ENCODE peak calls at places on chromosome 7, in eight cellular contexts. M is astrocyte; V is GM13976; G is cardiac muscle cell; J is pancreas; Z is A673; X is CD8-positive, alpha-beta T cell; H is upper lobe of right lung. B is an unnamed sample.

GRCh38 chr7:32587431-32587948 is 92.2 kb downstream of the AVL9 start:
- DNase-seq in J (no peak), X (no peak), Z (no peak), V (no peak), H (no peak), M (peak; percentile 87), G (peak; percentile 96), B (no peak)

GRCh38 chr7:143257501-143257900 is 5.7 kb upstream of the GSTK1 start:
- DNase-seq in X (no peak), G (no peak), M (no peak), H (no peak), Z (peak; percentile 39), J (no peak), V (no peak), B (no peak)

GRCh38 chr7:44176486-44176885 is 12.8 kb downstream of the GCK start:
- DNase-seq in G (no peak), J (no peak), M (no peak), X (no peak), H (peak; percentile 43), V (no peak), Z (no peak), B (no peak)

GRCh38 chr7:37287093-37287492 is 161.6 kb downstream of the ELMO1 start:
- DNase-seq in H (no peak), X (no peak), V (no peak), G (peak; percentile 38), M (no peak), J (no peak), Z (no peak), B (no peak)

GRCh38 chr7:139691253-139691781 is 86.5 kb downstream of the HIPK2 start:
- DNase-seq in Z (no peak), J (peak; percentile 81), G (peak; percentile 56), X (no peak), V (no peak), M (no peak), H (no peak), B (no peak)

GRCh38 chr7:105808703-105809590 is 67.5 kb downstream of the ATXN7L1 start:
- DNase-seq in V (peak; percentile 84), X (peak; percentile 58), H (no peak), M (peak; percentile 48), J (no peak), Z (peak; percentile 25), G (peak; percentile 55), B (no peak)

GRCh38 chr7:137870078-137870477 is 23.3 kb upstream of the DGKI start:
- DNase-seq in Z (no peak), V (no peak), G (no peak), J (no peak), M (no peak), X (no peak), H (no peak), B (no peak)

GRCh38 chr7:13920053-13920697 is 69.3 kb downstream of the ETV1 start:
- DNase-seq in V (no peak), J (no peak), H (no peak), Z (peak; percentile 98), X (no peak), M (peak; percentile 100), G (peak; percentile 99), B (peak; percentile 63)

GRCh38 chr7:115032986-115033385 is 111.1 kb downstream of the MDFIC start:
- DNase-seq in M (no peak), V (no peak), X (no peak), Z (peak; percentile 24), J (no peak), H (no peak), G (no peak), B (no peak)

GRCh38 chr7:151925446-151926335 is 30.6 kb upstream of the GALNTL5 start:
- DNase-seq in H (no peak), G (peak; percentile 8), M (no peak), J (no peak), Z (peak; percentile 48), X (no peak), V (peak; percentile 47), B (no peak)

GRCh38 chr7:121069346-121070100 is 81.0 kb downstream of the CPED1 start:
- DNase-seq in Z (no peak), V (no peak), G (no peak), J (no peak), H (no peak), X (no peak), M (peak; percentile 62), B (no peak)

GRCh38 chr7:55339033-55339995 is 25.8 kb upstream of the LANCL2 start:
- DNase-seq in X (no peak), V (no peak), J (no peak), M (no peak), Z (no peak), G (no peak), H (no peak), B (no peak)

GRCh38 chr7:50362712-50363282 is 58.3 kb downstream of the IKZF1 start:
- DNase-seq in Z (no peak), M (no peak), G (no peak), H (no peak), V (no peak), X (peak; percentile 45), J (no peak), B (no peak)

GRCh38 chr7:101575168-101575567 is 53.9 kb downstream of the MYL10 start:
- DNase-seq in J (no peak), X (no peak), Z (no peak), G (no peak), M (no peak), V (no peak), H (no peak), B (no peak)

GRCh38 chr7:70006411-70006920 is 408.2 kb downstream of the AUTS2 start:
- DNase-seq in G (peak; percentile 73), Z (no peak), M (no peak), J (no peak), V (peak; percentile 22), X (no peak), H (no peak), B (no peak)

GRCh38 chr7:75642810-75643486 is 95.8 kb downstream of the HIP1 start:
- DNase-seq in H (peak; percentile 69), V (peak; percentile 79), X (peak; percentile 45), J (no peak), G (peak; percentile 83), Z (peak; percentile 85), M (peak; percentile 54), B (peak; percentile 48)

GRCh38 chr7:155665079-155665956 is 20.9 kb downstream of the RBM33 start:
- DNase-seq in Z (no peak), M (peak; percentile 17), G (no peak), X (no peak), J (no peak), V (no peak), H (no peak), B (no peak)

DNA sequence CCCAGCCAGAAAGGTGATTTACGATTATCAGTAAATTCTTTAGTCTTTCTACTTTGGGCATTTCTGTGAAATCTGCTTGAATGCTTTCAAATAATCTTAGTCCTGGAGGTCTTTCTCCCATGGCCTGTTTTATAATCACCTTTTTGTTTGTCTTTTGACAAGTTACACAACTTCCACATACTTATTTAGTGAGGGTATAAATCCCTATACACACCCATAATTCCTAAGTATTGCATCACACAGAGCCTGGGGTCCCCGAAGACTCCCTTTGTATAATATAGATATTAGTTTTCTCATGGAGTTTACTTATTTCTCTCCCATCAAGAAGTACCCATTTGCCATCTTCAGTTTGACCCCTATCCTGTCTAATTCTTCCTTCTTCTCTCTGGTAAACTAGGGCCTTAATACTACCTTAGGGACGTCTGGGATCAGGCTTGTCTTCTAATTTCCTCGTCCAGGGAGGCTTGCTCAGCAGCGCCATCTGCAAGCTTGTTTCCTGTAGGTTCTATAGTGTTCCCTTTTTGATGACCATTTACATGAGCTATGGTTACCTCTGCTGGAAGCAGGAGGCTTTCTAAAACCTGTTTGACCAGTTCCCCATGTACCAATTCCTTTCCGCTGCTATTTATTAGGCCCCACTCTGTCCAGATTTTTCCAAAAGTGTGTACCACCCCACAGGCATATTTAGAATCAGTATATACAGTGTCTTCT is 8.1 kb downstream of the DNAH11 start:
- DNase-seq in G (no peak), J (no peak), X (no peak), Z (no peak), H (no peak), M (no peak), V (no peak), B (no peak)
- TF ChIP-seq CTCF in G (no peak), J (no peak), X (no peak), Z (peak; percentile 23), H (no peak), M (no peak), V (no peak), B (no peak)

GRCh38 chr7:1844336-1844955 is 174.4 kb downstream of the ELFN1 start:
- DNase-seq in X (no peak), G (no peak), M (no peak), H (peak; percentile 58), Z (no peak), V (no peak), J (peak; percentile 54), B (peak; percentile 31)
- TF ChIP-seq CTCF in X (no peak), G (peak; percentile 8), M (no peak), H (no peak), Z (no peak), V (no peak), J (no peak), B (no peak)

GRCh38 chr7:87561702-87562101 is 39.0 kb downstream of the ABCB1 start:
- DNase-seq in J (no peak), G (no peak), M (no peak), X (no peak), V (no peak), Z (no peak), H (no peak), B (no peak)

GRCh38 chr7:87566311-87566710 is 34.4 kb downstream of the ABCB1 start:
- DNase-seq in Z (no peak), X (no peak), H (no peak), J (no peak), G (no peak), M (no peak), V (no peak), B (no peak)

GRCh38 chr7:87565877-87566276 is 34.8 kb downstream of the ABCB1 start:
- DNase-seq in M (no peak), X (no peak), V (no peak), Z (no peak), H (no peak), J (no peak), G (no peak), B (no peak)

GRCh38 chr7:87567052-87567451 is 33.6 kb downstream of the ABCB1 start:
- DNase-seq in J (no peak), Z (peak; percentile 3), M (no peak), V (no peak), X (no peak), H (no peak), G (no peak), B (no peak)

DNA sequence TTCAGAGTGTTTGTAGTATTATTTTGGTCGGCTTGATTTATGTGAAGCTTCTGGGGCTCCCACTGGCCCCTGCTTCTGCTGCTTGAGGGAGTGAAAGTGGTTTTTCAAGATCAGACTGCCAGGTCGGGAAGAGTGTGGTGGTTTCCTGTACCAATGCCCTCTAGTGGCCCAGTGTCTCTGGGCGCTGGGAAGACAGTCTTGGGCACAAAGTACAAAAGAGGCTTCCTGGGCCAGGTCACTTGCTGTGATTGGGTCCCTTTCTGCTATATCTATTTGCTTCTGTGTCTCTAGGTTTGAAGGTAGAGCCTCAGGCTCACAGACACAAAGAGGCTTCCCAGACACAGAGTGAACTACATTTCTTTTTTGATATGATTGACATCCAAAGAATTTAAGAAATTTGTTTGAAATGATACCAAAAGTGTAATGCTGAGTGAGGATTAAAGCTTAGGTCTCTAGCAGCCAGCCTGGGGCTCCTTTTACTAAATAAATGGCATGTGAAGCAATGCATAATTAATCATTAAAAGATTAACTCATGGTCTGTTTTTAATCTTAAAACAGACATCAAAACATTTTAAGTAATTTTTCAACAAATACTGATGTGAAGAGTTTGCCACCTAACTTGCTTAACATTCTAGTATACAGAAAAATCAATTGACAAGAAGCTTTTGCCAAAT is 36.3 kb downstream of the ABCB1 start:
- DNase-seq in J (peak; percentile 57), V (peak; percentile 18), H (no peak), M (no peak), G (peak; percentile 3), X (peak; percentile 3), Z (peak; percentile 26), B (no peak)
- TF ChIP-seq CTCF in J (peak; percentile 42), V (peak; percentile 24), H (peak; percentile 36), M (peak; percentile 20), G (peak; percentile 27), X (peak; percentile 22), Z (peak; percentile 53), B (no peak)

GRCh38 chr7:98993024-98993897 is 114.9 kb downstream of the TRRAP start:
- DNase-seq in X (no peak), M (no peak), G (no peak), V (no peak), Z (no peak), J (peak; percentile 30), H (peak; percentile 57), B (no peak)
- TF ChIP-seq CTCF in X (no peak), M (no peak), G (no peak), V (no peak), Z (peak; percentile 32), J (no peak), H (no peak), B (no peak)